ENCODE peak calls at places on chromosome 20, in four cellular contexts. P, S, Y and U are unnamed samples.
A peak's percentile ranks its signal among the peaks of the same experiment; 100 is the strongest.

GRCh38 chr20:62925420-62926228 is 681 bp downstream of the DIDO1 start:
- DNase-seq in P (peak; percentile 38), S (no peak), Y (peak; percentile 16), U (peak; percentile 20)

GRCh38 chr20:61934716-61935530 is 130.8 kb downstream of the TAF4 start:
- DNase-seq in P (no peak), S (peak; percentile 3), Y (peak; percentile 46), U (no peak)

GRCh38 chr20:24868396-24868927 is 80.6 kb upstream of the CST7 start:
- DNase-seq in P (no peak), S (no peak), Y (no peak), U (no peak)

GRCh38 chr20:22684763-22685443 is 100.5 kb upstream of the FOXA2 start:
- DNase-seq in P (peak; percentile 8), S (no peak), Y (no peak), U (no peak)

GRCh38 chr20:23117738-23118137 is 31.6 kb upstream of the CD93 start:
- DNase-seq in P (no peak), S (no peak), Y (no peak), U (no peak)

GRCh38 chr20:21100590-21101452 is 5.3 kb downstream of the LINC00237 start:
- DNase-seq in P (peak; percentile 18), S (peak; percentile 36), Y (peak; percentile 2), U (peak; percentile 18)

GRCh38 chr20:53360815-53361214 is 232.8 kb downstream of the ZNF217 start:
- DNase-seq in P (no peak), S (no peak), Y (no peak), U (no peak)

GRCh38 chr20:2006452-2007381 is 12.9 kb upstream of the PDYN start:
- DNase-seq in P (peak; percentile 56), S (peak; percentile 11), Y (peak; percentile 30), U (peak; percentile 23)

GRCh38 chr20:63128367-63128766 is 87.6 kb downstream of the YTHDF1 start:
- DNase-seq in P (no peak), S (no peak), Y (no peak), U (no peak)

GRCh38 chr20:43853918-43854317 is 60.7 kb upstream of the TOX2 start:
- DNase-seq in P (no peak), S (no peak), Y (no peak), U (no peak)

GRCh38 chr20:19817017-19817416 is 59.0 kb downstream of the RIN2 start:
- DNase-seq in P (peak; percentile 100), S (no peak), Y (peak; percentile 98), U (peak; percentile 94)

GRCh38 chr20:57390604-57391438 is at the start of gene RBM38:
- DNase-seq in P (peak; percentile 58), S (peak; percentile 81), Y (peak; percentile 49), U (peak; percentile 39)

GRCh38 chr20:31788578-31788977 is 30.6 kb upstream of the MYLK2 start:
- DNase-seq in P (peak; percentile 62), S (no peak), Y (peak; percentile 28), U (no peak)

GRCh38 chr20:25042531-25043498 is 15.1 kb downstream of the ACSS1 start:
- DNase-seq in P (no peak), S (no peak), Y (no peak), U (no peak)

GRCh38 chr20:40154514-40154913 is 534.5 kb downstream of the MAFB start:
- DNase-seq in P (no peak), S (no peak), Y (no peak), U (no peak)

GRCh38 chr20:20956586-20956985 is 149.6 kb downstream of the LINC00237 start:
- DNase-seq in P (no peak), S (no peak), Y (no peak), U (no peak)

GRCh38 chr20:41017448-41018042 is 11.1 kb upstream of the TOP1 start:
- DNase-seq in P (no peak), S (no peak), Y (no peak), U (no peak)

GRCh38 chr20:6008254-6008653 is 45.6 kb downstream of the LRRN4 start:
- DNase-seq in P (peak; percentile 98), S (no peak), Y (peak; percentile 92), U (peak; percentile 88)

GRCh38 chr20:22861990-22862389 is 173.1 kb upstream of the SSTR4 start:
- DNase-seq in P (peak; percentile 4), S (no peak), Y (no peak), U (no peak)

GRCh38 chr20:56358600-56359211 is at the start of gene FAM210B:
- DNase-seq in P (peak; percentile 86), S (peak; percentile 94), Y (peak; percentile 87), U (peak; percentile 88)

GRCh38 chr20:2559641-2560040 is 23.3 kb downstream of the TMC2 start:
- DNase-seq in P (no peak), S (no peak), Y (no peak), U (no peak)

GRCh38 chr20:23773579-23773978 is 22.8 kb upstream of the CST1 start:
- DNase-seq in P (no peak), S (no peak), Y (no peak), U (no peak)

GRCh38 chr20:17491041-17491440 is 40.1 kb downstream of the BFSP1 start:
- DNase-seq in P (no peak), S (no peak), Y (no peak), U (no peak)

GRCh38 chr20:20327756-20328155 is 40.1 kb upstream of the INSM1 start:
- DNase-seq in P (peak; percentile 39), S (no peak), Y (peak; percentile 1), U (no peak)

DNA sequence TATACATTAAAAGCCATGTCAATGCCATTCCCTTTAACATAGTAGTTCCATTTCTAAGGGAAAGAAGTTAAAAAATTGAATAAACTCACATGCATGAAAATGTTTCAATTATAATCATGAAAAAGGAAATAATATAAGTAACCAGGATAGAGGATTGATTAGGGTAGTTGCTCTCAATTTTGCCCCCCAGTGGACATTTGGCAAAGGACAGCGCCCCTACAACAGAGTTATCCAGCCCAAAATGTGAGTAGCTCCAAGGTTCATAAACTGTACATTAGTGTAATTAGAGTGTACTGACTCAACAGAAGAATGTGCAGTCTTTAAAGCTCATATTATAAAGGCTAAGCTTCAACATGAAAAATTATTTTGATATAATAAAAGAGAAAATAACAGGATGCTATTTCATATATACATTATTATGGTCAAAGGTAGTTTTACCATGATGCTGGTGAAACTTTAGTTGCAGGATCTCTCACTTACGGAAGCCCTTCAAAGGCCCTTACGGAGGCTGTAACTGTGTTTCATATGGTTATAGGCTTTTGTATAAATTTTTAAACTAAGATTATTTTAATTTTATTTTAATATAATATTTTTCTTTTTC is 403.4 kb downstream of the PLCB1 start:
- DNase-seq in P (peak; percentile 35), S (peak; percentile 39), Y (no peak), U (no peak)
- TF ChIP-seq CTCF in P (peak; percentile 68), S (peak; percentile 82), Y (peak; percentile 47), U (peak; percentile 66)

DNA sequence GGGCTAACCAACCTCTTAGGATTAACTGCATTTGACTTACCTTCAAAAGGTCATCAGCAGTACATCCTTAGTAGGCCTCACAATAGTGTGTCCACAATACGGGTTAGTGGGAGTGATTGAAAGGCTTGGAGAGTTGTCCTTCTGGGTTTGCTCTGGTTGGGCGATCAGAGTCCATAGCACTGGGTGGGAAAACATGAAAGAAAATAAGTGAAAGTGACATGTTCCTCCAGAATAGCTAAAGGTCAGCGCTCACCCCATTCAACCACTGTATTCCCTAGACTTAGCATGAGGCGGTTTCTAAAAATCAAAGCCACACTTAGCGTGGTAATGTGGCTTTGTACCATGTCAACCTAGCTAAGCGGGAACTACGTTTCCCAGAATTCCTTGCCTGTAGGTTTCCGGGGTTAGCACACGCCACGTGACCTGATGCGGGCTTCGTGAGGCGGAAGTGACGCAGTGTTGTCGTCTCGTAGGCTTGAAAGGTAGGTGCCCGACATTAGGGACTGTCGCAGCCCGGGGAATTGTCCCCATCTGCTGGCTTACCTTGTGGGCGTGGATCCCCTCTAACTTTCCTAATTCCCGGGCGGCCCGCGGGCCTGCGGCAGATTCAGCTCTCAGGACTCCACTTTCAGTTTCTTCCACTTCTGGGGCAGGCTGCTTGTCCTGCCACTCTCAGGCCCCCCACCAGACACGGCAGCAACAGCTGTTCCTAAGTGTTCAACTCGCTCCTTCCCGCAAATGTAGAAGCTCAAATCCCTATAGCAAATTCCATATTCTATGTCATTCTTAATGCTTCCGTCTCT is 19.8 kb upstream of the SCP2D1 start:
- DNase-seq in P (peak; percentile 91), S (peak; percentile 86), Y (peak; percentile 87), U (peak; percentile 87)
- TF ChIP-seq CTCF in P (no peak), S (peak; percentile 42), Y (no peak), U (peak; percentile 7)

GRCh38 chr20:58867211-58867610 is 14.7 kb downstream of the GNAS start:
- DNase-seq in P (peak; percentile 31), S (no peak), Y (no peak), U (no peak)

GRCh38 chr20:58870293-58871014 is 17.9 kb downstream of the GNAS start:
- DNase-seq in P (peak; percentile 64), S (peak; percentile 80), Y (peak; percentile 47), U (peak; percentile 45)

GRCh38 chr20:58871533-58872102 is 19.1 kb downstream of the GNAS start:
- DNase-seq in P (no peak), S (no peak), Y (no peak), U (no peak)

GRCh38 chr20:58869662-58870227 is 17.2 kb downstream of the GNAS start:
- DNase-seq in P (no peak), S (no peak), Y (no peak), U (no peak)

GRCh38 chr20:58868795-58869194 is 16.3 kb downstream of the GNAS start:
- DNase-seq in P (no peak), S (no peak), Y (no peak), U (no peak)
- TF ChIP-seq CTCF in P (no peak), S (no peak), Y (peak; percentile 45), U (peak; percentile 51)

DNA sequence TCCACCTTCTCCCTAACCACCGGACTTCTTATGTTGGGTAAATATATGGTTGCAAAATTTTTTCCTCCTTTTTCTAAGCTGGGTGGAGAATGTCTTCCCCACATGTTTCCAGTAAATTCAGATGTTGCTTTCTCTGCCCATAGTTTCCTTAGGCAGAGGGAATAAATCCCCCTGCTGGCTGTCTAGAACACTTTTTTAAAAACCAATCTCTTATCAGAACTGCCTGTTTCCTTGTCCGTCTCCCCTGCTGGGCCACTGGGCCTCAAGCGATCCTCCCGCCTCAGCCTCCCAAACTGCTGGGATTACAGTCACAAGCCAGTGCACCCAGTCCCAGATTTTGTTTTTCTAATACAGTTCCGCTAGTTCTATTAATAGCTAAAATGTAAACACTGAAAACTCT is 9.9 kb upstream of the WFDC2 start:
- DNase-seq in P (no peak), S (no peak), Y (peak; percentile 3), U (no peak)
- TF ChIP-seq CTCF in P (peak; percentile 4), S (no peak), Y (no peak), U (peak; percentile 18)